ENCODE peak calls at places on chromosomes 7 and 10, in seven cellular contexts. One of them, this sample, is unnamed.

GRCh38 chr10:76324283-76324682 is 892.9 kb downstream of the LRMDA start:
- DNase-seq in endothelial cell: no peak
- DNase-seq in substantia nigra: peak
- DNase-seq in endothelial cell of umbilical vein: no peak
- DNase-seq in stimulated activated CD4-positive, alpha-beta T cell treated with anti-CD3 and anti-CD28 coated beads, Interleukin-15, amount 100 ng/mL, for 24 hours: no peak
- DNase-seq in NCI-H345: peak
- DNase-seq in activated gamma-delta T cell: no peak
- DNase-seq in this sample: peak

GRCh38 chr7:46146454-46147255 is 225.6 kb upstream of the IGFBP3 start:
- DNase-seq in substantia nigra: no peak
- DNase-seq in stimulated activated CD4-positive, alpha-beta T cell treated with anti-CD3 and anti-CD28 coated beads, Interleukin-15, amount 100 ng/mL, for 24 hours: no peak
- DNase-seq in activated gamma-delta T cell: no peak
- DNase-seq in endothelial cell: no peak
- DNase-seq in endothelial cell of umbilical vein: no peak
- DNase-seq in NCI-H345: no peak
- DNase-seq in this sample: no peak

GRCh38 chr7:111229181-111229740 is 138.3 kb downstream of the LRRN3 start:
- DNase-seq in endothelial cell of umbilical vein: no peak
- DNase-seq in activated gamma-delta T cell: no peak
- DNase-seq in endothelial cell: no peak
- DNase-seq in substantia nigra: no peak
- DNase-seq in NCI-H345: no peak
- DNase-seq in stimulated activated CD4-positive, alpha-beta T cell treated with anti-CD3 and anti-CD28 coated beads, Interleukin-15, amount 100 ng/mL, for 24 hours: no peak
- DNase-seq in this sample: no peak

GRCh38 chr10:13629116-13629515 is 42.4 kb downstream of the PRPF18 start:
- DNase-seq in endothelial cell: no peak
- DNase-seq in stimulated activated CD4-positive, alpha-beta T cell treated with anti-CD3 and anti-CD28 coated beads, Interleukin-15, amount 100 ng/mL, for 24 hours: no peak
- DNase-seq in endothelial cell of umbilical vein: no peak
- DNase-seq in activated gamma-delta T cell: no peak
- DNase-seq in NCI-H345: no peak
- DNase-seq in substantia nigra: no peak
- DNase-seq in this sample: no peak

GRCh38 chr10:24952146-24952700 is at the start of gene PRTFDC1:
- DNase-seq in activated gamma-delta T cell: no peak
- DNase-seq in endothelial cell of umbilical vein: peak
- DNase-seq in NCI-H345: peak
- DNase-seq in endothelial cell: peak
- DNase-seq in stimulated activated CD4-positive, alpha-beta T cell treated with anti-CD3 and anti-CD28 coated beads, Interleukin-15, amount 100 ng/mL, for 24 hours: peak
- DNase-seq in substantia nigra: peak
- DNase-seq in this sample: peak

GRCh38 chr7:80485721-80486120 is 26.1 kb downstream of the GNAT3 start:
- DNase-seq in substantia nigra: no peak
- DNase-seq in NCI-H345: no peak
- DNase-seq in stimulated activated CD4-positive, alpha-beta T cell treated with anti-CD3 and anti-CD28 coated beads, Interleukin-15, amount 100 ng/mL, for 24 hours: no peak
- DNase-seq in endothelial cell of umbilical vein: no peak
- DNase-seq in endothelial cell: no peak
- DNase-seq in activated gamma-delta T cell: no peak
- DNase-seq in this sample: no peak

GRCh38 chr10:83375274-83375673 is 764.0 kb upstream of the GHITM start:
- DNase-seq in NCI-H345: no peak
- DNase-seq in activated gamma-delta T cell: no peak
- DNase-seq in substantia nigra: no peak
- DNase-seq in endothelial cell: no peak
- DNase-seq in endothelial cell of umbilical vein: no peak
- DNase-seq in stimulated activated CD4-positive, alpha-beta T cell treated with anti-CD3 and anti-CD28 coated beads, Interleukin-15, amount 100 ng/mL, for 24 hours: no peak
- DNase-seq in this sample: no peak

GRCh38 chr10:89278034-89278535 is 23.8 kb upstream of the IFIT2 start:
- DNase-seq in endothelial cell of umbilical vein: peak
- DNase-seq in endothelial cell: no peak
- DNase-seq in activated gamma-delta T cell: no peak
- DNase-seq in NCI-H345: no peak
- DNase-seq in substantia nigra: no peak
- DNase-seq in stimulated activated CD4-positive, alpha-beta T cell treated with anti-CD3 and anti-CD28 coated beads, Interleukin-15, amount 100 ng/mL, for 24 hours: no peak
- DNase-seq in this sample: no peak

GRCh38 chr7:33043875-33044718 is 18.5 kb downstream of the NT5C3A start:
- DNase-seq in activated gamma-delta T cell: no peak
- DNase-seq in substantia nigra: no peak
- DNase-seq in endothelial cell: no peak
- DNase-seq in NCI-H345: no peak
- DNase-seq in endothelial cell of umbilical vein: no peak
- DNase-seq in stimulated activated CD4-positive, alpha-beta T cell treated with anti-CD3 and anti-CD28 coated beads, Interleukin-15, amount 100 ng/mL, for 24 hours: no peak
- DNase-seq in this sample: no peak

GRCh38 chr10:61642692-61643091 is 20.0 kb upstream of the CABCOCO1 start:
- DNase-seq in endothelial cell: no peak
- DNase-seq in NCI-H345: no peak
- DNase-seq in activated gamma-delta T cell: no peak
- DNase-seq in stimulated activated CD4-positive, alpha-beta T cell treated with anti-CD3 and anti-CD28 coated beads, Interleukin-15, amount 100 ng/mL, for 24 hours: no peak
- DNase-seq in substantia nigra: no peak
- DNase-seq in endothelial cell of umbilical vein: peak
- DNase-seq in this sample: no peak

GRCh38 chr10:77189056-77189455 is 448.6 kb downstream of the KCNMA1 start:
- DNase-seq in activated gamma-delta T cell: no peak
- DNase-seq in endothelial cell of umbilical vein: no peak
- DNase-seq in stimulated activated CD4-positive, alpha-beta T cell treated with anti-CD3 and anti-CD28 coated beads, Interleukin-15, amount 100 ng/mL, for 24 hours: no peak
- DNase-seq in endothelial cell: no peak
- DNase-seq in substantia nigra: no peak
- DNase-seq in NCI-H345: no peak
- DNase-seq in this sample: no peak

GRCh38 chr7:141593134-141593533 is 41.9 kb downstream of the AGK start:
- DNase-seq in substantia nigra: no peak
- DNase-seq in stimulated activated CD4-positive, alpha-beta T cell treated with anti-CD3 and anti-CD28 coated beads, Interleukin-15, amount 100 ng/mL, for 24 hours: no peak
- DNase-seq in activated gamma-delta T cell: no peak
- DNase-seq in endothelial cell of umbilical vein: peak
- DNase-seq in endothelial cell: no peak
- DNase-seq in NCI-H345: no peak
- DNase-seq in this sample: no peak

GRCh38 chr7:159117366-159118219 is 27.1 kb downstream of the VIPR2 start:
- DNase-seq in activated gamma-delta T cell: no peak
- DNase-seq in endothelial cell: no peak
- DNase-seq in substantia nigra: no peak
- DNase-seq in endothelial cell of umbilical vein: no peak
- DNase-seq in stimulated activated CD4-positive, alpha-beta T cell treated with anti-CD3 and anti-CD28 coated beads, Interleukin-15, amount 100 ng/mL, for 24 hours: no peak
- DNase-seq in NCI-H345: no peak
- DNase-seq in this sample: no peak

GRCh38 chr7:3259711-3260424 is 41.2 kb upstream of the SDK1 start:
- DNase-seq in endothelial cell: no peak
- DNase-seq in NCI-H345: no peak
- DNase-seq in stimulated activated CD4-positive, alpha-beta T cell treated with anti-CD3 and anti-CD28 coated beads, Interleukin-15, amount 100 ng/mL, for 24 hours: no peak
- DNase-seq in endothelial cell of umbilical vein: no peak
- DNase-seq in activated gamma-delta T cell: no peak
- DNase-seq in substantia nigra: no peak
- DNase-seq in this sample: no peak

GRCh38 chr10:125266541-125266940 is 106.2 kb upstream of the CTBP2 start:
- DNase-seq in endothelial cell of umbilical vein: no peak
- DNase-seq in NCI-H345: no peak
- DNase-seq in stimulated activated CD4-positive, alpha-beta T cell treated with anti-CD3 and anti-CD28 coated beads, Interleukin-15, amount 100 ng/mL, for 24 hours: no peak
- DNase-seq in activated gamma-delta T cell: no peak
- DNase-seq in substantia nigra: no peak
- DNase-seq in endothelial cell: no peak
- DNase-seq in this sample: no peak

GRCh38 chr7:120079704-120080103 is 193.3 kb upstream of the KCND2 start:
- DNase-seq in activated gamma-delta T cell: no peak
- DNase-seq in endothelial cell: no peak
- DNase-seq in stimulated activated CD4-positive, alpha-beta T cell treated with anti-CD3 and anti-CD28 coated beads, Interleukin-15, amount 100 ng/mL, for 24 hours: no peak
- DNase-seq in endothelial cell of umbilical vein: no peak
- DNase-seq in NCI-H345: no peak
- DNase-seq in substantia nigra: no peak
- DNase-seq in this sample: no peak

GRCh38 chr10:79024716-79025112 is 44.1 kb upstream of the ZMIZ1 start:
- DNase-seq in stimulated activated CD4-positive, alpha-beta T cell treated with anti-CD3 and anti-CD28 coated beads, Interleukin-15, amount 100 ng/mL, for 24 hours: no peak
- DNase-seq in endothelial cell: no peak
- DNase-seq in endothelial cell of umbilical vein: no peak
- DNase-seq in activated gamma-delta T cell: no peak
- DNase-seq in NCI-H345: no peak
- DNase-seq in substantia nigra: no peak
- DNase-seq in this sample: no peak

GRCh38 chr10:131210181-131210580 is 101.3 kb downstream of the TCERG1L start:
- DNase-seq in endothelial cell of umbilical vein: no peak
- DNase-seq in stimulated activated CD4-positive, alpha-beta T cell treated with anti-CD3 and anti-CD28 coated beads, Interleukin-15, amount 100 ng/mL, for 24 hours: no peak
- DNase-seq in NCI-H345: no peak
- DNase-seq in substantia nigra: no peak
- DNase-seq in activated gamma-delta T cell: no peak
- DNase-seq in endothelial cell: no peak
- DNase-seq in this sample: no peak

GRCh38 chr10:103932996-103933395 is 15.0 kb upstream of the STN1 start:
- DNase-seq in endothelial cell of umbilical vein: no peak
- DNase-seq in activated gamma-delta T cell: no peak
- DNase-seq in endothelial cell: no peak
- DNase-seq in substantia nigra: no peak
- DNase-seq in NCI-H345: no peak
- DNase-seq in stimulated activated CD4-positive, alpha-beta T cell treated with anti-CD3 and anti-CD28 coated beads, Interleukin-15, amount 100 ng/mL, for 24 hours: no peak
- DNase-seq in this sample: no peak

GRCh38 chr7:137169282-137169698 is 174.2 kb downstream of the PTN start:
- DNase-seq in endothelial cell: peak
- DNase-seq in substantia nigra: peak
- DNase-seq in endothelial cell of umbilical vein: peak
- DNase-seq in NCI-H345: peak
- DNase-seq in activated gamma-delta T cell: no peak
- DNase-seq in stimulated activated CD4-positive, alpha-beta T cell treated with anti-CD3 and anti-CD28 coated beads, Interleukin-15, amount 100 ng/mL, for 24 hours: no peak
- DNase-seq in this sample: peak

GRCh38 chr7:92260248-92260781 is 14.5 kb downstream of the ANKIB1 start:
- DNase-seq in substantia nigra: no peak
- DNase-seq in NCI-H345: no peak
- DNase-seq in endothelial cell of umbilical vein: no peak
- DNase-seq in activated gamma-delta T cell: no peak
- DNase-seq in endothelial cell: no peak
- DNase-seq in stimulated activated CD4-positive, alpha-beta T cell treated with anti-CD3 and anti-CD28 coated beads, Interleukin-15, amount 100 ng/mL, for 24 hours: no peak
- DNase-seq in this sample: no peak

GRCh38 chr10:60916025-60916424 is 28.0 kb downstream of the RHOBTB1 start:
- DNase-seq in NCI-H345: no peak
- DNase-seq in stimulated activated CD4-positive, alpha-beta T cell treated with anti-CD3 and anti-CD28 coated beads, Interleukin-15, amount 100 ng/mL, for 24 hours: no peak
- DNase-seq in activated gamma-delta T cell: no peak
- DNase-seq in substantia nigra: no peak
- DNase-seq in endothelial cell: no peak
- DNase-seq in endothelial cell of umbilical vein: no peak
- DNase-seq in this sample: no peak

GRCh38 chr10:69820817-69821216 is 19.1 kb downstream of the COL13A1 start:
- DNase-seq in stimulated activated CD4-positive, alpha-beta T cell treated with anti-CD3 and anti-CD28 coated beads, Interleukin-15, amount 100 ng/mL, for 24 hours: no peak
- DNase-seq in endothelial cell of umbilical vein: no peak
- DNase-seq in activated gamma-delta T cell: no peak
- DNase-seq in NCI-H345: no peak
- DNase-seq in substantia nigra: no peak
- DNase-seq in endothelial cell: no peak
- DNase-seq in this sample: no peak

GRCh38 chr10:93342346-93342745 is 139.8 kb downstream of the MYOF start:
- DNase-seq in endothelial cell of umbilical vein: no peak
- DNase-seq in NCI-H345: no peak
- DNase-seq in activated gamma-delta T cell: no peak
- DNase-seq in substantia nigra: no peak
- DNase-seq in stimulated activated CD4-positive, alpha-beta T cell treated with anti-CD3 and anti-CD28 coated beads, Interleukin-15, amount 100 ng/mL, for 24 hours: no peak
- DNase-seq in endothelial cell: no peak
- DNase-seq in this sample: no peak

GRCh38 chr7:135177021-135177696 is 6.7 kb upstream of the CYREN start:
- DNase-seq in activated gamma-delta T cell: no peak
- DNase-seq in NCI-H345: no peak
- DNase-seq in endothelial cell: no peak
- DNase-seq in endothelial cell of umbilical vein: no peak
- DNase-seq in stimulated activated CD4-positive, alpha-beta T cell treated with anti-CD3 and anti-CD28 coated beads, Interleukin-15, amount 100 ng/mL, for 24 hours: no peak
- DNase-seq in substantia nigra: no peak
- DNase-seq in this sample: no peak

GRCh38 chr7:69638674-69639073 is 40.4 kb downstream of the AUTS2 start:
- DNase-seq in endothelial cell: no peak
- DNase-seq in endothelial cell of umbilical vein: no peak
- DNase-seq in activated gamma-delta T cell: no peak
- DNase-seq in NCI-H345: no peak
- DNase-seq in substantia nigra: no peak
- DNase-seq in stimulated activated CD4-positive, alpha-beta T cell treated with anti-CD3 and anti-CD28 coated beads, Interleukin-15, amount 100 ng/mL, for 24 hours: no peak
- DNase-seq in this sample: no peak

GRCh38 chr7:155796381-155797261 is 15.6 kb downstream of the SHH start:
- DNase-seq in endothelial cell: peak
- DNase-seq in endothelial cell of umbilical vein: no peak
- DNase-seq in activated gamma-delta T cell: peak
- DNase-seq in stimulated activated CD4-positive, alpha-beta T cell treated with anti-CD3 and anti-CD28 coated beads, Interleukin-15, amount 100 ng/mL, for 24 hours: peak
- DNase-seq in substantia nigra: no peak
- DNase-seq in NCI-H345: peak
- DNase-seq in this sample: peak

GRCh38 chr10:103451871-103452713 is at the start of gene CALHM2:
- DNase-seq in substantia nigra: peak
- DNase-seq in NCI-H345: peak
- DNase-seq in stimulated activated CD4-positive, alpha-beta T cell treated with anti-CD3 and anti-CD28 coated beads, Interleukin-15, amount 100 ng/mL, for 24 hours: peak
- DNase-seq in endothelial cell: peak
- DNase-seq in activated gamma-delta T cell: peak
- DNase-seq in endothelial cell of umbilical vein: peak
- DNase-seq in this sample: peak

GRCh38 chr10:481636-482035 is 207.8 kb downstream of the DIP2C start:
- DNase-seq in endothelial cell: no peak
- DNase-seq in NCI-H345: no peak
- DNase-seq in activated gamma-delta T cell: no peak
- DNase-seq in stimulated activated CD4-positive, alpha-beta T cell treated with anti-CD3 and anti-CD28 coated beads, Interleukin-15, amount 100 ng/mL, for 24 hours: no peak
- DNase-seq in endothelial cell of umbilical vein: no peak
- DNase-seq in substantia nigra: no peak
- DNase-seq in this sample: no peak

GRCh38 chr7:133611955-133612354 is 359.1 kb downstream of the EXOC4 start:
- DNase-seq in activated gamma-delta T cell: no peak
- DNase-seq in substantia nigra: no peak
- DNase-seq in stimulated activated CD4-positive, alpha-beta T cell treated with anti-CD3 and anti-CD28 coated beads, Interleukin-15, amount 100 ng/mL, for 24 hours: no peak
- DNase-seq in endothelial cell of umbilical vein: no peak
- DNase-seq in NCI-H345: no peak
- DNase-seq in endothelial cell: no peak
- DNase-seq in this sample: no peak

GRCh38 chr7:93594250-93594649 is 19.7 kb upstream of the CALCR start:
- DNase-seq in endothelial cell of umbilical vein: no peak
- DNase-seq in activated gamma-delta T cell: no peak
- DNase-seq in endothelial cell: no peak
- DNase-seq in stimulated activated CD4-positive, alpha-beta T cell treated with anti-CD3 and anti-CD28 coated beads, Interleukin-15, amount 100 ng/mL, for 24 hours: no peak
- DNase-seq in NCI-H345: no peak
- DNase-seq in substantia nigra: no peak
- DNase-seq in this sample: no peak

GRCh38 chr7:133705596-133705995 is 421.5 kb upstream of the LRGUK start:
- DNase-seq in activated gamma-delta T cell: no peak
- DNase-seq in endothelial cell: no peak
- DNase-seq in substantia nigra: no peak
- DNase-seq in endothelial cell of umbilical vein: no peak
- DNase-seq in NCI-H345: no peak
- DNase-seq in stimulated activated CD4-positive, alpha-beta T cell treated with anti-CD3 and anti-CD28 coated beads, Interleukin-15, amount 100 ng/mL, for 24 hours: no peak
- DNase-seq in this sample: no peak

This sample was measured in midbrain.